ENCODE peak calls at places on chromosomes 2 and 18, in six cellular contexts. A is activated CD4-positive, CD25-positive, alpha-beta regulatory T cell; U is stimulated activated CD8-positive, alpha-beta memory T cell treated with anti-CD3 and anti-CD28 coated beads, Interleukin-7, amount 100 ng/mL, for 1 hour; C is mesendoderm; F is cerebellar cortex; K is T-helper 2 cell. X is an unnamed sample.

GRCh38 chr18:36634573-36635216 is 194.1 kb downstream of the TPGS2 start:
- DNase-seq in A (no peak), U (no peak), C (peak), F (no peak), K (no peak), X (no peak)

GRCh38 chr2:8543065-8543411 is 138.8 kb upstream of the ID2 start:
- DNase-seq in A (no peak), U (no peak), C (no peak), F (no peak), K (no peak), X (no peak)

GRCh38 chr2:36618381-36618780 is 20.4 kb upstream of the FEZ2 start:
- DNase-seq in A (no peak), U (no peak), C (peak), F (peak), K (no peak), X (peak)

GRCh38 chr2:231047270-231047921 is 9.3 kb upstream of the PSMD1 start:
- DNase-seq in A (no peak), U (no peak), C (no peak), F (no peak), K (no peak), X (no peak)

GRCh38 chr2:234678721-234679120 is 181.8 kb upstream of the ARL4C start:
- DNase-seq in A (no peak), U (no peak), C (no peak), F (no peak), K (no peak), X (no peak)

GRCh38 chr18:48333563-48333962 is 75.6 kb downstream of the ZBTB7C start:
- DNase-seq in A (no peak), U (no peak), C (no peak), F (no peak), K (no peak), X (no peak)

GRCh38 chr2:104733544-104733943 is 120.4 kb upstream of the POU3F3 start:
- DNase-seq in A (no peak), U (no peak), C (peak), F (peak), K (no peak), X (peak)

GRCh38 chr2:172806426-172807008 is 70.9 kb downstream of the RAPGEF4 start:
- DNase-seq in A (no peak), U (no peak), C (peak), F (peak), K (no peak), X (peak)

GRCh38 chr18:6414723-6415362 is at the start of gene L3MBTL4:
- DNase-seq in A (no peak), U (no peak), C (peak), F (no peak), K (no peak), X (no peak)

GRCh38 chr2:191933307-191934105 is 86.6 kb upstream of the CAVIN2 start:
- DNase-seq in A (no peak), U (no peak), C (no peak), F (no peak), K (no peak), X (no peak)

GRCh38 chr18:8705280-8705940 is at the start of gene MTCL1:
- DNase-seq in A (no peak), U (no peak), C (peak), F (peak), K (no peak), X (peak)

X was measured in G401.